ENCODE peak calls at places on chromosomes 13 and 19, in four cellular contexts. J, N, Z and P are unnamed samples.
A peak's percentile ranks its signal among the peaks of the same experiment; 100 is the strongest.

GRCh38 chr13:113926301-113926761 is 47.5 kb downstream of the C13orf46 start:
- DNase-seq in J (no peak), N (no peak), Z (no peak), P (no peak)

GRCh38 chr19:13993554-13994308 is 12.4 kb downstream of the RFX1 start:
- DNase-seq in J (no peak), N (no peak), Z (no peak), P (no peak)

GRCh38 chr13:99953138-99953755 is 18.3 kb downstream of the ZIC5 start:
- DNase-seq in J (no peak), N (no peak), Z (no peak), P (no peak)

GRCh38 chr13:60691268-60691667 is 294.2 kb downstream of the TDRD3 start:
- DNase-seq in J (no peak), N (no peak), Z (no peak), P (no peak)

GRCh38 chr19:16519230-16519687 is 23.0 kb downstream of the CHERP start:
- DNase-seq in J (no peak), N (no peak), Z (no peak), P (no peak)

GRCh38 chr13:109274188-109274821 is 512.1 kb downstream of the IRS2 start:
- DNase-seq in J (no peak), N (no peak), Z (no peak), P (peak; percentile 74)

GRCh38 chr19:35236638-35237400 is 8.3 kb upstream of the FAM187B start:
- DNase-seq in J (no peak), N (no peak), Z (no peak), P (no peak)

GRCh38 chr13:26480246-26480855 is 77.1 kb upstream of the WASF3 start:
- DNase-seq in J (no peak), N (no peak), Z (no peak), P (no peak)

GRCh38 chr13:50928609-50929274 is 19.2 kb downstream of the RNASEH2B start:
- DNase-seq in J (no peak), N (no peak), Z (no peak), P (no peak)

GRCh38 chr19:33771308-33772101 is 25.2 kb upstream of the KCTD15 start:
- DNase-seq in J (peak; percentile 50), N (no peak), Z (peak; percentile 78), P (peak; percentile 94)

GRCh38 chr19:3218037-3218661 is 6.3 kb upstream of the CELF5 start:
- DNase-seq in J (no peak), N (no peak), Z (no peak), P (no peak)

GRCh38 chr19:58279042-58279924 is 528 bp downstream of the ZNF8 start:
- DNase-seq in J (peak; percentile 62), N (no peak), Z (peak; percentile 84), P (peak; percentile 76)

GRCh38 chr19:30692517-30692870 is 320.3 kb downstream of the ZNF536 start:
- DNase-seq in J (no peak), N (no peak), Z (no peak), P (no peak)

DNA sequence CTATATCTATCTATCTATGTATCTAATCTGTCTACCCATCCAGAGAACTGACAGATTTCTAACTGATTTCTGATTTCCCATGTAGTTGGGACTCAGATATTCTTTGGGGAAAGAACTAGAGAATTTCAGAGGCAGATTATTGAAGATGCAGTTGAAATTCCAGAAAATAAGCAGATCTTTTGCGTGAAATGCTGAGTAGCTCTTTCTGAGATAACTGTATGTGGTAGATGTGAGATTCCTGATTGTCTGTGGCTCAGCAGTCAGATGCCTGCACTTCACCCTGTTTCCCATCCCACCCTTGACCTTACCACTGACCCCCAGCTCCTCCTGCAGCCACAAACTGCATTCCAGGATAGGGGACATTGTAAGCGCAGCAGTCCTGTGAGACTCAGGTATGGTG is 61.5 kb downstream of the DGKH start:
- DNase-seq in J (no peak), N (no peak), Z (no peak), P (no peak)
- TF ChIP-seq CHD4 in J (no peak), N (no peak), Z (no peak), P (no peak)

DNA sequence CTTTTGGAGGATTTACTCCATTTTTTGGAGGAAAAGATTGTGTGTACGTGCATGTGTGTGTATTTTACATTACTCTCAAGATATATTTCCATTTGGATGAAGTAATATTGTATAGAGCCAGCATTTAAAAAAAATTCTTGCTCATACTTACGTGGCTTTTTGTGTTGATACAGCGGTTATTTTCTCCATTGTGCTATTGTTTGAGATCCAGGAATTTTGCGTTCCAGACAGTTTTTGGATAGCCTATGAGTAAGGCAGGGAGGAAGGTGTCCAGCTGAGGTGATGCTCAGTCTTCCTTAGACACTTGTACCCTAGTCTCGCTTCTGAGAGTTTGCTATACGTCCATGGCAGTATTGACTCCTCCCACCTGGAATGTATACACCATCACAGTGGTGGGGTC is 92.2 kb upstream of the ARHGEF7 start:
- DNase-seq in J (no peak), N (no peak), Z (no peak), P (no peak)
- TF ChIP-seq CHD4 in J (no peak), N (no peak), Z (no peak), P (no peak)

GRCh38 chr19:954672-955494 is 29.0 kb downstream of the ARID3A start:
- DNase-seq in J (no peak), N (peak; percentile 70), Z (peak; percentile 93), P (no peak)
- TF ChIP-seq CHD4 in J (no peak), N (no peak), Z (no peak), P (no peak)

DNA sequence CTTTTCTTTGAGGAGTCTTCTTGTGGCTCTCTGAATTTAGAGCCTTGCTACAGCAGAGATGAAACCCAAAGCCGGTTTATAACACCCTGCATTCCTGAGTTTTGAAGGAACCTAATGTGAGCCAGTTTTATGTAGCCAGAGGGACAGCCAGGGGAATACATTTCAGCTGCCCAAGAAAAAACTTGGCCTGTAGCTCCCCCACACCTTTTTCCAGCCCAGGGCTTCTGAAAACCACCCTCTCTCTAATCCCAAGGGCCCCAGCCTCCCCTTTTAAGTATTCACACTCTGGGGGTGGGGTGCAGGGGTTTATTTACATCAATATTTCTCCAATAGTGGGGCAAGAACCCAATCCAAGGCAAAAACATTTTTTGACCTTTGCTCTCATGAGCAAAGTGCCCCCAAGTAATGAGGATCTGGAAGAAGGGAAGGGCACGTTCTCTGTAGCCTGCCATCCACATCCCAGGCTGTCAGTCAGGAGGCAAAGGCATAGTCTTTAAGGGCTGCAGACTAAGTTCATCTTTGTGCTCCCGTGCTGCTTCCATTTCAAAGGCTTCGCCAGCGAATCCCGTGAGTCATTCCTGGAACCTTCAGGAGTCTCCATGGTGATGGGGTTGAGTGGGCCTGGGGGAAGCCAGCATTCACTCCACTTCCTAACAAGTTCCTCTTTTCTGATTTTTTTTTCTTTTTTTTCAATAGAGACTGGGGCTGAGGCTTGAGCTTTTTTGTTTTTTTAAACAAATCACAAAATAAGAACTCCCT is 33.2 kb upstream of the MEDAG start:
- DNase-seq in J (peak; percentile 26), N (no peak), Z (no peak), P (no peak)
- TF ChIP-seq CHD4 in J (no peak), N (no peak), Z (no peak), P (no peak)

GRCh38 chr19:46744005-46744691 is 1.7 kb upstream of the FKRP start:
- DNase-seq in J (no peak), N (no peak), Z (no peak), P (no peak)

GRCh38 chr19:46748325-46749109 is 2.3 kb upstream of the STRN4 start:
- DNase-seq in J (peak; percentile 54), N (no peak), Z (peak; percentile 72), P (peak; percentile 82)

GRCh38 chr19:46745030-46745429 is 827 bp upstream of the FKRP start:
- DNase-seq in J (no peak), N (no peak), Z (no peak), P (no peak)

GRCh38 chr19:46745521-46746280 is at the start of gene FKRP:
- DNase-seq in J (no peak), N (no peak), Z (peak; percentile 73), P (peak; percentile 54)

GRCh38 chr19:46746281-46746965 is at the start of gene STRN4:
- DNase-seq in J (no peak), N (no peak), Z (peak; percentile 94), P (no peak)
- TF ChIP-seq CHD4 in J (no peak), N (no peak), Z (no peak), P (no peak)

GRCh38 chr19:50696065-50696425 is 23.6 kb downstream of the SHANK1 start:
- DNase-seq in J (no peak), N (no peak), Z (no peak), P (no peak)

GRCh38 chr19:50695251-50696064 is 24.1 kb downstream of the SHANK1 start:
- DNase-seq in J (no peak), N (no peak), Z (peak; percentile 74), P (peak; percentile 29)

GRCh38 chr19:50693064-50693975 is 26.3 kb downstream of the SHANK1 start:
- DNase-seq in J (no peak), N (no peak), Z (no peak), P (no peak)

GRCh38 chr19:50697414-50698124 is 22.0 kb downstream of the SHANK1 start:
- DNase-seq in J (no peak), N (no peak), Z (no peak), P (no peak)

DNA sequence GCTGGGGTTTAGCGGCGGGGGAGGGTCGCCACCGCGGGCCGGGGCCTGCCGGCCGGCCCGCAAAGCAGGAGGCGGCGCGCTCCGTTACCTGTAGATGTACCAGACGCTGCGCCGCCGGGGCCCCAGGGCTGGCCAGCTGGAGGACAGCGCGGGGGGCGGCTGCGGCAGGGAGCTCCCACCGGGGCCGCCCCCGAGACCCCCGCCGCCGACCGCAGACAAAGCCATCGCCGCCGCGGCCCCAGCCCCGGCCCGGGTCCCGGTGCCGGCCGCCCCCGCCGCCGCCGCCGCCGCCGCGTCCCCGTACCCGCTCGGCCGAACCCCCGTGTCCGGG is 24.8 kb downstream of the SHANK1 start:
- DNase-seq in J (no peak), N (no peak), Z (no peak), P (no peak)
- TF ChIP-seq CHD4 in J (no peak), N (no peak), Z (no peak), P (no peak)

GRCh38 chr13:97440598-97440997 is 6.6 kb downstream of the RAP2A start:
- DNase-seq in J (no peak), N (no peak), Z (no peak), P (no peak)
- TF ChIP-seq CHD4 in J (no peak), N (no peak), Z (no peak), P (no peak)

GRCh38 chr19:367963-368623 is 23.5 kb upstream of the MIER2 start:
- DNase-seq in J (no peak), N (no peak), Z (no peak), P (no peak)
- TF ChIP-seq CHD4 in J (no peak), N (no peak), Z (no peak), P (no peak)